ENCODE peak calls at places on chromosomes 11 and 22, in nine cellular contexts. X, Q, U, D, J, G, P, H and N are unnamed samples.

GRCh38 chr11:111123463-111124398 is 121.8 kb upstream of the POU2AF2 start:
- DNase-seq in X (no peak), Q (no peak), U (no peak), D (no peak), J (no peak), G (peak; percentile 84), P (no peak), H (no peak), N (no peak)

GRCh38 chr11:72836111-72836510 is 21.9 kb downstream of the ATG16L2 start:
- DNase-seq in X (peak; percentile 1), Q (no peak), U (peak; percentile 37), D (no peak), J (no peak), G (no peak), P (no peak), H (no peak), N (no peak)

GRCh38 chr11:128520886-128521696 is 66.3 kb downstream of the ETS1 start:
- DNase-seq in X (no peak), Q (peak; percentile 42), U (no peak), D (no peak), J (no peak), G (no peak), P (no peak), H (no peak), N (no peak)

GRCh38 chr11:23570828-23571227 is 710.6 kb upstream of the CCDC179 start:
- DNase-seq in X (peak; percentile 54), Q (peak; percentile 48), U (peak; percentile 35), D (no peak), J (no peak), G (no peak), P (peak; percentile 61), H (no peak), N (no peak)

GRCh38 chr11:114039551-114039950 is 20.0 kb upstream of the ZBTB16 start:
- DNase-seq in X (no peak), Q (no peak), U (no peak), D (no peak), J (no peak), G (no peak), P (no peak), H (no peak), N (no peak)

GRCh38 chr11:13091373-13091772 is 82.3 kb downstream of the RASSF10 start:
- DNase-seq in X (peak; percentile 71), Q (peak; percentile 28), U (no peak), D (no peak), J (no peak), G (peak; percentile 29), P (no peak), H (no peak), N (peak; percentile 95)

GRCh38 chr22:38348751-38349496 is 31.7 kb upstream of the CSNK1E start:
- DNase-seq in X (no peak), Q (no peak), U (no peak), D (no peak), J (no peak), G (no peak), P (no peak), H (no peak), N (no peak)

GRCh38 chr11:76263657-76264056 is 57.4 kb upstream of the WNT11 start:
- DNase-seq in X (no peak), Q (no peak), U (no peak), D (no peak), J (no peak), G (no peak), P (no peak), H (no peak), N (no peak)

GRCh38 chr11:3191586-3192324 is 26.6 kb upstream of the OSBPL5 start:
- DNase-seq in X (no peak), Q (no peak), U (no peak), D (no peak), J (no peak), G (no peak), P (no peak), H (no peak), N (no peak)

GRCh38 chr11:57751676-57752253 is at the start of gene BTBD18:
- DNase-seq in X (peak; percentile 79), Q (peak; percentile 82), U (peak; percentile 60), D (no peak), J (peak; percentile 70), G (no peak), P (peak; percentile 43), H (peak; percentile 60), N (peak; percentile 49)

GRCh38 chr22:48417143-48418070 is 1410.3 kb downstream of the BRD1 start:
- DNase-seq in X (no peak), Q (no peak), U (no peak), D (no peak), J (no peak), G (no peak), P (no peak), H (no peak), N (no peak)

GRCh38 chr11:69409812-69410645 is 71.4 kb upstream of the LINC01488 start:
- DNase-seq in X (no peak), Q (no peak), U (no peak), D (no peak), J (no peak), G (no peak), P (no peak), H (no peak), N (no peak)

GRCh38 chr11:73288873-73289707 is 17.0 kb downstream of the P2RY6 start:
- DNase-seq in X (peak; percentile 82), Q (peak; percentile 88), U (peak; percentile 86), D (peak; percentile 79), J (peak; percentile 88), G (peak; percentile 57), P (peak; percentile 85), H (peak; percentile 81), N (peak; percentile 87)

GRCh38 chr22:26968873-26969272 is 311.5 kb downstream of the MIAT start:
- DNase-seq in X (peak; percentile 1), Q (peak; percentile 67), U (no peak), D (no peak), J (no peak), G (no peak), P (peak; percentile 77), H (no peak), N (peak; percentile 9)

GRCh38 chr11:84136926-84137325 is 850.8 kb upstream of the CCDC90B start:
- DNase-seq in X (no peak), Q (no peak), U (no peak), D (no peak), J (no peak), G (peak; percentile 10), P (peak; percentile 82), H (no peak), N (no peak)

GRCh38 chr11:1055990-1056771 is 18.5 kb upstream of the MUC2 start:
- DNase-seq in X (no peak), Q (no peak), U (no peak), D (no peak), J (no peak), G (no peak), P (no peak), H (no peak), N (no peak)

GRCh38 chr22:50229370-50229769 is 15.5 kb downstream of the TUBGCP6 start:
- DNase-seq in X (no peak), Q (no peak), U (no peak), D (no peak), J (no peak), G (no peak), P (no peak), H (no peak), N (no peak)

GRCh38 chr11:87840786-87841185 is 334.5 kb downstream of the RAB38 start:
- DNase-seq in X (peak; percentile 34), Q (no peak), U (no peak), D (no peak), J (no peak), G (no peak), P (peak; percentile 20), H (no peak), N (peak; percentile 16)

GRCh38 chr11:110085255-110085838 is 7.8 kb upstream of the ZC3H12C start:
- DNase-seq in X (no peak), Q (peak; percentile 24), U (no peak), D (no peak), J (no peak), G (no peak), P (no peak), H (no peak), N (peak; percentile 37)

GRCh38 chr11:59557940-59558643 is 46.8 kb downstream of the OR4D9 start:
- DNase-seq in X (no peak), Q (no peak), U (no peak), D (no peak), J (peak; percentile 15), G (no peak), P (no peak), H (peak; percentile 27), N (no peak)
- H3K9ac ChIP-seq in X (no peak overlapping the region), Q (peak overlapping the region; percentile 87), U (no peak overlapping the region), D (no peak overlapping the region), J (no peak overlapping the region), G (peak overlapping the region; percentile 45), P (no peak overlapping the region), H (peak overlapping the region; percentile 74), N (peak overlapping the region; percentile 46)

DNA sequence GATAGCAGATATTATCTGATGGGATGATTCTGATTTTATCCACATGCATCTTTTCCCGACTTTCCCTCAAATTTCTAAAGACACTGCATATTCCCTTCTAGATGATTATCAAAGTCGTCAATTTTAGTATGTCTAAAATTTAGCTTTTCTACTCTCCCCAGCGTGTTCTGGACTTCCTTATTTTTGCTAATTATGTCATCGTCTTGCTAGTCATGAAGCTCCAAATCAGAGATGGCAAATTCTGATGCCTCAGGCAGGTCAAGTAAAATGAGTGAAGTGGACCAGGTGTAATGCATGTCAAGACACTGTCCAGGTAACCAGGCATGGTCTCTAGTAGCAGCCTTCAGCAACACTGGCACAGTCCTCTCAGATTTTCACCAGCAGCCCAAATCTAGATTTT is 10.4 kb downstream of the HSD17B12 start:
- DNase-seq in X (no peak), Q (no peak), U (no peak), D (no peak), J (no peak), G (no peak), P (no peak), H (no peak), N (no peak)
- H3K4me2 ChIP-seq in X (no peak overlapping the region), Q (no peak overlapping the region), U (no peak overlapping the region), D (no peak overlapping the region), J (no peak overlapping the region), G (no peak overlapping the region), P (no peak overlapping the region), H (no peak overlapping the region), N (no peak overlapping the region)

GRCh38 chr11:64065141-64065465 is 29.4 kb downstream of the FLRT1 start:
- DNase-seq in X (no peak), Q (no peak), U (no peak), D (no peak), J (no peak), G (no peak), P (no peak), H (no peak), N (no peak)
- H3K27me3 ChIP-seq in X (no peaks in the 10 kb centered on the region), Q (no peaks in the 10 kb centered on the region), U (no peaks in the 10 kb centered on the region), D (peaks cover 10% of the 10 kb centered on the region), J (peaks cover 46% of the 10 kb centered on the region), G (no peaks in the 10 kb centered on the region), P (peaks cover 5% of the 10 kb centered on the region), H (peaks cover 8% of the 10 kb centered on the region), N (no peaks in the 10 kb centered on the region)

DNA sequence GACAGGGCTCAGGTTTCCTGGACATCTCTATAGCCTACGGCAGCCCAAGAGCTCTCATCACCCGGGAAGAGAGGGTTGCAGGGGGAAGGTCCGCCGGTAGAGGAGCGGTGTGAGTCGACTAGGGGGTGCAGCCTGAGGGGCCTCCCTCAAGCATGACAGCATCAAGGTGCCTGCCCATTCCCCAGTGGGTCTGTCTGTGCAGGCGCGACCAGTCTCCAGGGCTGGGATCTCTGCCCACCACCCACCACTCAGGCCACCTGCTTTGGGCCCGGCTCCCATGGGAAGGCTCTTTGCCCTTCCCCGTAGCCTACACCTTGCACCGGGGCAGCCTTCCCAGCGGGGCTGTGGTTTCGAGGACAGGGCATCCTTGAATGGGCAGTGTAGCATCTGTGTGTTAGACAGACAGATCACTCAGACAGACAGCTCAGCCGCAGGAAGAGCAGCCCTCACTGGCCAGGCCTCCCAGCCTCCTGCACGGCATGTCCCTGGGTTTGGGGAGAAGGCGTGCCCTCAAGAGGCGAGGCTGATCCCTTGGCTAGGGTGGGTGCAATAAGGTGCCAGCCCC is 29.2 kb downstream of the CERK start:
- DNase-seq in X (no peak), Q (no peak), U (no peak), D (no peak), J (no peak), G (no peak), P (no peak), H (no peak), N (no peak)
- H3K9ac ChIP-seq in X (no peak overlapping the region), Q (no peak overlapping the region), U (no peak overlapping the region), D (peak overlapping the region; percentile 3), J (no peak overlapping the region), G (no peak overlapping the region), P (no peak overlapping the region), H (no peak overlapping the region), N (no peak overlapping the region)